ENCODE peak calls at places on chromosomes 13 and 19, in seven cellular contexts. One of them, this sample, is unnamed.
A peak's percentile ranks its signal among the peaks of the same experiment; 100 is the strongest.

GRCh38 chr19:48815870-48816501 is 5.2 kb upstream of the BCAT2 start:
- DNase-seq in HCT116: no peak
- DNase-seq in GM12878: no peak
- DNase-seq in HepG2: peak; percentile 86
- DNase-seq in SK-N-SH: peak; percentile 36
- DNase-seq in H1: no peak
- DNase-seq in K562: peak; percentile 44
- DNase-seq in this sample: no peak

GRCh38 chr13:97328222-97328790 is 105.7 kb upstream of the RAP2A start:
- DNase-seq in HCT116: no peak
- DNase-seq in GM12878: no peak
- DNase-seq in HepG2: no peak
- DNase-seq in SK-N-SH: no peak
- DNase-seq in H1: peak; percentile 71
- DNase-seq in K562: no peak
- DNase-seq in this sample: no peak

GRCh38 chr19:662207-662961 is 630 bp downstream of the RNF126 start:
- DNase-seq in HCT116: no peak
- DNase-seq in GM12878: no peak
- DNase-seq in HepG2: peak; percentile 52
- DNase-seq in SK-N-SH: peak; percentile 74
- DNase-seq in H1: no peak
- DNase-seq in K562: peak; percentile 77
- DNase-seq in this sample: peak; percentile 45

GRCh38 chr13:27868639-27869435 is 51.0 kb upstream of the PDX1 start:
- DNase-seq in HCT116: peak; percentile 7
- DNase-seq in GM12878: no peak
- DNase-seq in HepG2: no peak
- DNase-seq in SK-N-SH: no peak
- DNase-seq in H1: no peak
- DNase-seq in K562: no peak
- DNase-seq in this sample: no peak

GRCh38 chr19:43315851-43316250 is 37.6 kb upstream of the CD177 start:
- DNase-seq in HCT116: no peak
- DNase-seq in GM12878: no peak
- DNase-seq in HepG2: no peak
- DNase-seq in SK-N-SH: no peak
- DNase-seq in H1: no peak
- DNase-seq in K562: peak; percentile 11
- DNase-seq in this sample: no peak

GRCh38 chr19:15169541-15170285 is 31.1 kb downstream of the NOTCH3 start:
- DNase-seq in HCT116: no peak
- DNase-seq in GM12878: no peak
- DNase-seq in HepG2: no peak
- DNase-seq in SK-N-SH: no peak
- DNase-seq in H1: no peak
- DNase-seq in K562: peak; percentile 17
- DNase-seq in this sample: no peak

GRCh38 chr19:34428549-34429285 is 536 bp downstream of the UBA2 start:
- DNase-seq in HCT116: no peak
- DNase-seq in GM12878: no peak
- DNase-seq in HepG2: peak; percentile 2
- DNase-seq in SK-N-SH: peak; percentile 47
- DNase-seq in H1: no peak
- DNase-seq in K562: peak; percentile 64
- DNase-seq in this sample: peak; percentile 38

GRCh38 chr13:106599875-106600797 is 32.2 kb upstream of the ARGLU1 start:
- DNase-seq in HCT116: no peak
- DNase-seq in GM12878: no peak
- DNase-seq in HepG2: no peak
- DNase-seq in SK-N-SH: no peak
- DNase-seq in H1: no peak
- DNase-seq in K562: no peak
- DNase-seq in this sample: no peak

GRCh38 chr19:44637390-44637764 is 6.3 kb upstream of the PVR start:
- DNase-seq in HCT116: no peak
- DNase-seq in GM12878: no peak
- DNase-seq in HepG2: no peak
- DNase-seq in SK-N-SH: no peak
- DNase-seq in H1: no peak
- DNase-seq in K562: no peak
- DNase-seq in this sample: no peak

GRCh38 chr13:27375686-27376326 is 48.6 kb upstream of the GTF3A start:
- DNase-seq in HCT116: peak; percentile 70
- DNase-seq in GM12878: no peak
- DNase-seq in HepG2: peak; percentile 47
- DNase-seq in SK-N-SH: peak; percentile 81
- DNase-seq in H1: no peak
- DNase-seq in K562: peak; percentile 66
- DNase-seq in this sample: peak; percentile 58

GRCh38 chr13:113927661-113928581 is 46.0 kb downstream of the C13orf46 start:
- DNase-seq in HCT116: no peak
- DNase-seq in GM12878: no peak
- DNase-seq in HepG2: no peak
- DNase-seq in SK-N-SH: no peak
- DNase-seq in H1: no peak
- DNase-seq in K562: no peak
- DNase-seq in this sample: no peak

GRCh38 chr13:93307651-93308050 is 81.0 kb downstream of the GPC6 start:
- DNase-seq in HCT116: no peak
- DNase-seq in GM12878: no peak
- DNase-seq in HepG2: no peak
- DNase-seq in SK-N-SH: no peak
- DNase-seq in H1: no peak
- DNase-seq in K562: no peak
- DNase-seq in this sample: no peak

GRCh38 chr13:41117859-41118258 is 14.7 kb downstream of the KBTBD6 start:
- DNase-seq in HCT116: no peak
- DNase-seq in GM12878: no peak
- DNase-seq in HepG2: no peak
- DNase-seq in SK-N-SH: no peak
- DNase-seq in H1: no peak
- DNase-seq in K562: no peak
- DNase-seq in this sample: no peak

GRCh38 chr13:106736941-106737340 is 169.0 kb upstream of the ARGLU1 start:
- DNase-seq in HCT116: no peak
- DNase-seq in GM12878: no peak
- DNase-seq in HepG2: no peak
- DNase-seq in SK-N-SH: no peak
- DNase-seq in H1: no peak
- DNase-seq in K562: no peak
- DNase-seq in this sample: peak; percentile 36

GRCh38 chr19:13060233-13060963 is 42.3 kb downstream of the LYL1 start:
- DNase-seq in HCT116: no peak
- DNase-seq in GM12878: no peak
- DNase-seq in HepG2: peak; percentile 90
- DNase-seq in SK-N-SH: peak; percentile 75
- DNase-seq in H1: no peak
- DNase-seq in K562: no peak
- DNase-seq in this sample: no peak

GRCh38 chr13:41065098-41065497 is 3.8 kb downstream of the WBP4 start:
- DNase-seq in HCT116: no peak
- DNase-seq in GM12878: no peak
- DNase-seq in HepG2: no peak
- DNase-seq in SK-N-SH: no peak
- DNase-seq in H1: no peak
- DNase-seq in K562: peak; percentile 15
- DNase-seq in this sample: no peak

GRCh38 chr13:100517135-100517534 is 71.5 kb downstream of the GGACT start:
- DNase-seq in HCT116: no peak
- DNase-seq in GM12878: no peak
- DNase-seq in HepG2: peak; percentile 85
- DNase-seq in SK-N-SH: no peak
- DNase-seq in H1: no peak
- DNase-seq in K562: no peak
- DNase-seq in this sample: no peak

GRCh38 chr13:45055902-45056648 is 64.2 kb upstream of the GTF2F2 start:
- DNase-seq in HCT116: peak; percentile 42
- DNase-seq in GM12878: no peak
- DNase-seq in HepG2: no peak
- DNase-seq in SK-N-SH: no peak
- DNase-seq in H1: no peak
- DNase-seq in K562: peak; percentile 51
- DNase-seq in this sample: no peak

GRCh38 chr13:36098080-36098479 is 33.1 kb downstream of the DCLK1 start:
- DNase-seq in HCT116: no peak
- DNase-seq in GM12878: no peak
- DNase-seq in HepG2: no peak
- DNase-seq in SK-N-SH: no peak
- DNase-seq in H1: no peak
- DNase-seq in K562: no peak
- DNase-seq in this sample: no peak

GRCh38 chr13:39768962-39769361 is 113.5 kb downstream of the COG6 start:
- DNase-seq in HCT116: no peak
- DNase-seq in GM12878: no peak
- DNase-seq in HepG2: no peak
- DNase-seq in SK-N-SH: no peak
- DNase-seq in H1: no peak
- DNase-seq in K562: no peak
- DNase-seq in this sample: no peak
- TF ChIP-seq JUND in HCT116: no peak
- TF ChIP-seq JUND in GM12878: no peak
- TF ChIP-seq JUND in HepG2: no peak
- TF ChIP-seq JUND in SK-N-SH: peak; percentile 46
- TF ChIP-seq JUND in H1: no peak
- TF ChIP-seq JUND in K562: no peak
- TF ChIP-seq JUND in this sample: no peak

GRCh38 chr19:29645911-29646310 is 19.4 kb upstream of the PLEKHF1 start:
- DNase-seq in HCT116: no peak
- DNase-seq in GM12878: no peak
- DNase-seq in HepG2: peak; percentile 27
- DNase-seq in SK-N-SH: no peak
- DNase-seq in H1: no peak
- DNase-seq in K562: peak; percentile 52
- DNase-seq in this sample: no peak
- TF ChIP-seq JUND in HCT116: no peak
- TF ChIP-seq JUND in GM12878: no peak
- TF ChIP-seq JUND in HepG2: no peak
- TF ChIP-seq JUND in SK-N-SH: no peak
- TF ChIP-seq JUND in H1: no peak
- TF ChIP-seq JUND in K562: no peak
- TF ChIP-seq JUND in this sample: no peak

DNA sequence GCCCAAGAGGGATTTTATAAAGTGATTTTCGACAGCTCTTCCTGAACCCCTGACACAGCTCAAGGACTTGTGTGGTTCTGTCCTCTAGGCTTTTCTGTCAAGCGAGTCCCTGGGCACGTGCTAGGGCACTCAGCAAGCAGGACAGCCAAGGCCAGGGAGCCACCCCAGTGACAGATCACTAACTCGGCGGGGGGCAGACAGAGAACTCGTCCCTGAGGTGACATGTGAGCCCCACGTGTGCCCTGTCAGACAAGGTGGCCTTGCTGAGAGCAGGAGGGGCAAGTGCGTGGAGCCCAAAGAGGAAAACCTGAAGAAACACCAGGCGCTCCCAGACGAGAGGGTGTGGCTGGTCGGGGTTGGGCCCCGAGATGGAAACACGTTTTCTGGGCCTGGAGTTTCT is 5.0 kb downstream of the ETFB start:
- DNase-seq in HCT116: no peak
- DNase-seq in GM12878: no peak
- DNase-seq in HepG2: no peak
- DNase-seq in SK-N-SH: no peak
- DNase-seq in H1: no peak
- DNase-seq in K562: no peak
- DNase-seq in this sample: no peak
- TF ChIP-seq JUND in HCT116: no peak
- TF ChIP-seq JUND in GM12878: no peak
- TF ChIP-seq JUND in HepG2: no peak
- TF ChIP-seq JUND in SK-N-SH: no peak
- TF ChIP-seq JUND in H1: no peak
- TF ChIP-seq JUND in K562: no peak
- TF ChIP-seq JUND in this sample: no peak

DNA sequence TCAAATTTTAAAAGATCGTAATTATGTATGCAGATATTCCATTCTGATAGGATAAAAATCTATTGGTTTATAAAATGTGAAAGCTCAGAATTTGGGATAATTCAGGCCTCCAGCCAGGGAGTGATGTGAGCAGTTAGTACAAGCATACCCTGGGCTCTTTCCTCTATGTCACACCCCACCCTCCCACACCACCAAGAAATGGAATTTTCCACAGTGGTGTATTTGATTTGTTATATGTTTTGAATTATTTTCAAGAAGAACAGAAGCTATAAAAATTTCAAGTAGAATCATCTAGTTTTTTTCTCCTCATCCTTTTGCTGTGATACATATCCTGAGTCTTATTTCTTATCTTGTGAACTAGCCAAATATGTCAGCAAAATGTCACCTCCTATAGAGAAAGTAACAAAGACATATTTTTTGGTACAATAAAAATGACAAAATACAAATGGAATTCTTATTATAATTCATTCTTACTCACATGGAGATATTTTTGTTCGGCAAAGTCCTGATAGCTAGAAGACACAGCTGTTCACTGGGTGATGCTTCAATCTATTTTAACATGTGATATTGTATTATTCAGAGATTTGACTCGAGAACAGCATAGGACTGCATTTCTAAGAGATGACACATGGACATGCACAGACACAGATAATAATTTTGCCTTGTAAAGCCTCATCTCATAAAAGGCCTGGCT is 61.2 kb upstream of the FRY start:
- DNase-seq in HCT116: no peak
- DNase-seq in GM12878: no peak
- DNase-seq in HepG2: no peak
- DNase-seq in SK-N-SH: no peak
- DNase-seq in H1: no peak
- DNase-seq in K562: no peak
- DNase-seq in this sample: no peak
- TF ChIP-seq JUND in HCT116: no peak
- TF ChIP-seq JUND in GM12878: no peak
- TF ChIP-seq JUND in HepG2: no peak
- TF ChIP-seq JUND in SK-N-SH: peak; percentile 22
- TF ChIP-seq JUND in H1: no peak
- TF ChIP-seq JUND in K562: no peak
- TF ChIP-seq JUND in this sample: no peak

GRCh38 chr19:53010494-53010893 is 3.2 kb upstream of the ERVV-1 start:
- DNase-seq in HCT116: no peak
- DNase-seq in GM12878: no peak
- DNase-seq in HepG2: no peak
- DNase-seq in SK-N-SH: no peak
- DNase-seq in H1: no peak
- DNase-seq in K562: no peak
- DNase-seq in this sample: no peak

GRCh38 chr19:53012006-53012405 is 1.7 kb upstream of the ERVV-1 start:
- DNase-seq in HCT116: no peak
- DNase-seq in GM12878: no peak
- DNase-seq in HepG2: no peak
- DNase-seq in SK-N-SH: no peak
- DNase-seq in H1: no peak
- DNase-seq in K562: no peak
- DNase-seq in this sample: no peak

GRCh38 chr19:53004242-53004641 is 9.5 kb upstream of the ERVV-1 start:
- DNase-seq in HCT116: no peak
- DNase-seq in GM12878: no peak
- DNase-seq in HepG2: no peak
- DNase-seq in SK-N-SH: no peak
- DNase-seq in H1: no peak
- DNase-seq in K562: no peak
- DNase-seq in this sample: no peak

GRCh38 chr19:53007200-53008054 is 6.3 kb upstream of the ERVV-1 start:
- DNase-seq in HCT116: no peak
- DNase-seq in GM12878: no peak
- DNase-seq in HepG2: no peak
- DNase-seq in SK-N-SH: peak; percentile 33
- DNase-seq in H1: no peak
- DNase-seq in K562: peak; percentile 40
- DNase-seq in this sample: no peak

GRCh38 chr19:53008061-53008778 is 5.5 kb upstream of the ERVV-1 start:
- DNase-seq in HCT116: no peak
- DNase-seq in GM12878: no peak
- DNase-seq in HepG2: no peak
- DNase-seq in SK-N-SH: no peak
- DNase-seq in H1: no peak
- DNase-seq in K562: no peak
- DNase-seq in this sample: peak; percentile 70
- TF ChIP-seq JUND in HCT116: no peak
- TF ChIP-seq JUND in GM12878: no peak
- TF ChIP-seq JUND in HepG2: no peak
- TF ChIP-seq JUND in SK-N-SH: no peak
- TF ChIP-seq JUND in H1: no peak
- TF ChIP-seq JUND in K562: no peak
- TF ChIP-seq JUND in this sample: no peak

This sample was measured in T47D.